ENCODE peak calls at places on chromosomes 2 and 18, in four cellular contexts. F is GM23248, L is memory B cell, T is NCI-H1417. O is an unnamed sample.

GRCh38 chr2:235954888-235955480 is 213.2 kb downstream of the GBX2 start:
- DNase-seq in T (no peak), F (no peak), L (no peak), O (no peak)

GRCh38 chr2:35986871-35987270 is 368.7 kb upstream of the CRIM1 start:
- DNase-seq in T (no peak), F (no peak), L (no peak), O (no peak)

GRCh38 chr2:231708773-231709635 is 679 bp downstream of the PTMA start:
- DNase-seq in L (peak), T (peak), F (peak), O (no peak)

GRCh38 chr2:240451108-240451611 is 15.7 kb downstream of the GPC1 start:
- DNase-seq in F (no peak), T (no peak), L (no peak), O (no peak)

GRCh38 chr2:127584516-127585033 is 49.1 kb downstream of the MYO7B start:
- DNase-seq in L (no peak), T (no peak), F (no peak), O (no peak)

GRCh38 chr2:15796543-15796942 is 143.8 kb upstream of the MYCN start:
- DNase-seq in L (no peak), T (no peak), F (no peak), O (no peak)

GRCh38 chr18:48003426-48004349 is 73.2 kb upstream of the SMAD2 start:
- DNase-seq in F (peak), T (peak), L (no peak), O (no peak)

GRCh38 chr2:33405180-33406105 is 71.0 kb upstream of the RASGRP3 start:
- DNase-seq in F (peak), L (no peak), T (no peak), O (no peak)

GRCh38 chr2:159146930-159147666 is 139.4 kb downstream of the WDSUB1 start:
- DNase-seq in L (no peak), F (no peak), T (no peak), O (no peak)

GRCh38 chr2:65430515-65431416 is 1.6 kb downstream of the SPRED2 start:
- DNase-seq in T (peak), L (peak), F (peak), O (no peak)

GRCh38 chr2:887639-888038 is 63.0 kb upstream of the SNTG2 start:
- DNase-seq in L (no peak), F (no peak), T (no peak), O (no peak)

GRCh38 chr18:8771930-8772329 is 66.6 kb downstream of the MTCL1 start:
- DNase-seq in F (peak), L (no peak), T (peak), O (no peak)

GRCh38 chr18:25283769-25284168 is 68.2 kb downstream of the ZNF521 start:
- DNase-seq in L (no peak), T (no peak), F (no peak), O (no peak)

GRCh38 chr2:26562811-26563645 is 78.1 kb downstream of the CIB4 start:
- DNase-seq in T (peak), F (peak), L (no peak), O (no peak)

GRCh38 chr2:72292433-72292832 is 144.8 kb upstream of the CYP26B1 start:
- DNase-seq in F (no peak), L (no peak), T (no peak), O (no peak)

GRCh38 chr2:19419211-19419880 is 60.9 kb upstream of the OSR1 start:
- DNase-seq in T (no peak), L (no peak), F (no peak), O (no peak)

GRCh38 chr18:46322941-46323340 is 218.8 kb downstream of the HAUS1 start:
- DNase-seq in F (no peak), L (no peak), T (no peak), O (no peak)

GRCh38 chr2:59578349-59578748 is 975.1 kb downstream of the BCL11A start:
- DNase-seq in L (no peak), T (no peak), F (no peak), O (no peak)

GRCh38 chr2:27965841-27966240 is 75.3 kb downstream of the BABAM2 start:
- DNase-seq in F (no peak), T (no peak), L (no peak), O (no peak)

GRCh38 chr2:157934684-157935377 is 58.7 kb upstream of the ACVR1 start:
- DNase-seq in L (no peak), T (no peak), F (no peak), O (no peak)

GRCh38 chr2:38856165-38856564 is 19.6 kb downstream of the DHX57 start:
- DNase-seq in T (no peak), F (peak), L (no peak), O (no peak)

GRCh38 chr2:10264506-10265327 is 38.0 kb upstream of the HPCAL1 start:
- DNase-seq in F (no peak), L (no peak), T (no peak), O (no peak)

GRCh38 chr18:45402485-45403056 is 212.7 kb upstream of the SLC14A2 start:
- DNase-seq in T (no peak), L (no peak), F (peak), O (no peak)

GRCh38 chr2:233473878-233474277 is 92.7 kb downstream of the USP40 start:
- DNase-seq in T (no peak), L (no peak), F (no peak), O (no peak)

GRCh38 chr18:78751664-78752063 is 228.0 kb upstream of the SALL3 start:
- DNase-seq in L (no peak), F (no peak), T (no peak), O (no peak)

GRCh38 chr2:88540346-88540745 is 86.9 kb downstream of the EIF2AK3 start:
- DNase-seq in T (no peak), L (no peak), F (peak), O (no peak)

GRCh38 chr2:191860760-191861466 is 14.0 kb upstream of the CAVIN2 start:
- DNase-seq in L (no peak), F (no peak), T (no peak), O (no peak)

GRCh38 chr18:23883277-23883790 is 131.2 kb upstream of the TTC39C start:
- DNase-seq in F (peak), T (peak), L (no peak), O (no peak)

GRCh38 chr2:11169333-11169732 is 14.1 kb downstream of the SLC66A3 start:
- DNase-seq in F (no peak), L (no peak), T (no peak), O (no peak)

GRCh38 chr2:240929364-240930095 is 23.4 kb downstream of the CROCC2 start:
- DNase-seq in F (no peak), L (peak), T (no peak), O (no peak)

GRCh38 chr18:59448546-59448945 is 89.5 kb upstream of the LMAN1 start:
- DNase-seq in L (no peak), F (peak), T (no peak), O (no peak)

GRCh38 chr2:64975232-64975791 is 13.9 kb upstream of the SLC1A4 start:
- DNase-seq in T (no peak), L (no peak), F (peak), O (no peak)

GRCh38 chr18:27860701-27861107 is 316.2 kb downstream of the CDH2 start:
- DNase-seq in L (no peak), F (peak), T (no peak), O (no peak)

O was measured in GM12892.